ENCODE peak calls at places on chromosomes 13 and 19, in four cellular contexts. One of them, this sample, is unnamed.

GRCh38 chr13:46367622-46368327 is 19.3 kb downstream of the RUBCNL start:
- DNase-seq in neural crest cell: no peak
- DNase-seq in tibial nerve: no peak
- DNase-seq in H1: no peak
- DNase-seq in this sample: peak

GRCh38 chr13:44049546-44049945 is 169.8 kb downstream of the LACC1 start:
- DNase-seq in H1: no peak
- DNase-seq in tibial nerve: no peak
- DNase-seq in neural crest cell: no peak
- DNase-seq in this sample: no peak

GRCh38 chr19:4547303-4548237 is 7.7 kb upstream of the LRG1 start:
- DNase-seq in tibial nerve: no peak
- DNase-seq in H1: no peak
- DNase-seq in neural crest cell: no peak
- DNase-seq in this sample: no peak

GRCh38 chr13:76481738-76482137 is 404.5 kb downstream of the KCTD12 start:
- DNase-seq in tibial nerve: no peak
- DNase-seq in H1: no peak
- DNase-seq in neural crest cell: no peak
- DNase-seq in this sample: peak

GRCh38 chr13:33859691-33860303 is 41.8 kb downstream of the RFC3 start:
- DNase-seq in neural crest cell: no peak
- DNase-seq in H1: no peak
- DNase-seq in tibial nerve: no peak
- DNase-seq in this sample: no peak

GRCh38 chr19:50317115-50317514 is 12.1 kb downstream of the KCNC3 start:
- DNase-seq in H1: no peak
- DNase-seq in neural crest cell: no peak
- DNase-seq in tibial nerve: no peak
- DNase-seq in this sample: no peak

GRCh38 chr19:38788478-38789243 is at the start of gene LGALS7B:
- DNase-seq in H1: no peak
- DNase-seq in tibial nerve: no peak
- DNase-seq in neural crest cell: no peak
- DNase-seq in this sample: no peak

GRCh38 chr19:3977242-3978143 is 6.6 kb upstream of the DAPK3 start:
- DNase-seq in H1: peak
- DNase-seq in neural crest cell: no peak
- DNase-seq in tibial nerve: no peak
- DNase-seq in this sample: no peak

GRCh38 chr13:29758591-29759114 is 91.8 kb downstream of the UBL3 start:
- DNase-seq in neural crest cell: no peak
- DNase-seq in H1: no peak
- DNase-seq in tibial nerve: no peak
- DNase-seq in this sample: peak

GRCh38 chr19:7124782-7125181 is 55.3 kb downstream of the ZNF557 start:
- DNase-seq in H1: no peak
- DNase-seq in tibial nerve: no peak
- DNase-seq in neural crest cell: no peak
- DNase-seq in this sample: no peak

GRCh38 chr13:52011690-52012511 is at the start of gene ALG11:
- DNase-seq in H1: peak
- DNase-seq in neural crest cell: peak
- DNase-seq in tibial nerve: peak
- DNase-seq in this sample: peak

GRCh38 chr19:49889687-49890348 is 6.9 kb downstream of the IL4I1 start:
- DNase-seq in neural crest cell: peak
- DNase-seq in tibial nerve: peak
- DNase-seq in H1: peak
- DNase-seq in this sample: peak

GRCh38 chr13:97142452-97142851 is 79.7 kb upstream of the MBNL2 start:
- DNase-seq in tibial nerve: no peak
- DNase-seq in neural crest cell: no peak
- DNase-seq in H1: no peak
- DNase-seq in this sample: peak

GRCh38 chr19:5337886-5338595 is 2.6 kb downstream of the PTPRS start:
- DNase-seq in neural crest cell: no peak
- DNase-seq in tibial nerve: no peak
- DNase-seq in H1: no peak
- DNase-seq in this sample: no peak

GRCh38 chr13:79051472-79051871 is 354.6 kb downstream of the RBM26 start:
- DNase-seq in neural crest cell: no peak
- DNase-seq in H1: no peak
- DNase-seq in tibial nerve: no peak
- DNase-seq in this sample: no peak

DNA sequence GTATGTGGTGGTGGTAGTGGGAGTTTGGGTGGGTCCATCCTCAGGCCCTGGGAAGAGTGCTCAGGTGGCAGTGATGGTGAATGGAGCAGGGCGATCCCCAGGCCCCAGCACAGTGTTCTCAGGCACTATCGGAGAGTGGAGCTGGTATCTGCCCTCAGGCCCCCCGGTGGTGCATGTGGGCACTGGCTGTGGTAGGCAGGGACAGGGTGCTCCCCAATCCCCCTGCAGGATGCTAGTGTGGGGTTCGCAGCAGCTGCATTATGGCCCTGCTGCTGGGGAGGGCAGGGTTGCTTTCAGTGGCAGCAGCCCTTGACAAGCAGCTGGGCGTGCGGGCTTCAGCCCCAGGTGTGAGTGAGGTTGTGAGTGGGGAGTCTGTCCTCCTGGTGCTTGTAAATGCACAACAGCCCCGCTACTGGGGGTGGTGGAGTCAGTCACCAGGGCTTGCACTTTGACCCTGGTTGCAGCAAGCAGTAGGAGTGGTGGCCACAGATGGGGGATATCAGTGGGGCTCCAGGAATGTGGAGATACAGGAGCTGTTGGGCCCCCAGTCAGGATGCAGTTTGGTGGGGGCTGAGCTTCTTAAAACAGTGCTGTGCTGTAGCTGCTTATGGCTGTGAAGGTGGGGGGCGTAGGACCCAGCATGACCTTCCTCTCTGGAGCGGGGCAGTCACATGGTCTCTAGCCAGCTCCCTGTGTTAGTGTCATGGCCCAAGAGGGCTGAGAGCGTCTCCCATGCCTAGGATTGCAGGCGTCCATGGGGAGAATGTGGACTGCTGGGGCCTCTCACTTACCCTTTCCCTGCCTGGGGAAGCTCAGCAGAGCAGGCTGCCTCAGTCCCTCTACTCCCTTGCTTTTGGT is 38.7 kb upstream of the ARHGEF7 start:
- DNase-seq in neural crest cell: no peak
- DNase-seq in H1: no peak
- DNase-seq in tibial nerve: no peak
- DNase-seq in this sample: no peak
- TF ChIP-seq CTCF in neural crest cell: no peak
- TF ChIP-seq CTCF in H1: peak
- TF ChIP-seq CTCF in tibial nerve: no peak
- TF ChIP-seq CTCF in this sample: peak

GRCh38 chr13:21060063-21060826 is 1.1 kb downstream of the LATS2 start:
- DNase-seq in tibial nerve: no peak
- DNase-seq in neural crest cell: peak
- DNase-seq in H1: peak
- DNase-seq in this sample: no peak
- TF ChIP-seq CTCF in tibial nerve: peak
- TF ChIP-seq CTCF in neural crest cell: no peak
- TF ChIP-seq CTCF in H1: no peak
- TF ChIP-seq CTCF in this sample: no peak

DNA sequence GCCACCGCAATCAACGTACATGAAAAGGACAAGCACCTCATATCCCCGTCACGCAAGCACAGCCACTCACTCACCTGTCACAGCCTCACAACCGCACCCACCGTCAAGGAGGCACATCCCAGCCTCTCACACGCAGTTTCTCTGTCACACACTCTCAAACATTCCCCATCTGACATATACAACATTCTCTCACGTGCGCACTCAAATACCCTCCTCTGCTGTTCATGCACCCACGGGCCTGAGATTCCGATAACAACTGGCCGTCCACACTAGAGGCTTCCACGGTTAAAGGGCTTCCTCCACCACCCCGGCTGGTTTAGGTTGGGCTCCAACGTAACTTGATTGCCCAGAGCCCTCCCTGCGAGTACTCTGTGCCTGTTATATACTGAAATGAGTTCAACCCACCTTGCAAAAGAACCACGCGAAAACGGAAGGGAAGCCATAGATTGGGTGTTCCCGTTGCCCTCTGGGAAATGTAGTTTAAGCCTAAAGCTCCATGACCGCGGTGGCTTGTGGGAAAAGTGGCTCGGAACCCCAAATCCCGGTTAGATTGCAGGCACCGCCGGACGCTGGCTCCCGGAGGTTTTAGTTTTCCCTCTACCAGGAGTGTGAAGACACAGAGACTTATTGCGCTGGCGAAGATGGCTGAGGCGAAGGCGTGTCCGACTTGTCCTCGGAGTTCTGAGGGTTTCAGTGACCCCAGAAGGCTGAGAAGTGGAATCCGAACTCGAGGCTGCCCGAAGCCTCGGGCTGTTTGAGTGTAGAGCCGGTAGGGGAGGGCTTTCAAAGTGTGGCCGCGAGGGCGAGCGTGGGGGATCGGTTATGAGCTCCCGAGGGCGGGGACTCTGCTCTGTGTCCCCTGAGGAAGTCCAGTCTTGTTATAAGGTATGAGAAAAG is at the start of gene ZNF573:
- DNase-seq in neural crest cell: peak
- DNase-seq in H1: peak
- DNase-seq in tibial nerve: peak
- DNase-seq in this sample: peak
- TF ChIP-seq CTCF in neural crest cell: no peak
- TF ChIP-seq CTCF in H1: no peak
- TF ChIP-seq CTCF in tibial nerve: no peak
- TF ChIP-seq CTCF in this sample: peak

GRCh38 chr19:35556846-35557538 is 6.5 kb downstream of the ATP4A start:
- DNase-seq in tibial nerve: no peak
- DNase-seq in H1: no peak
- DNase-seq in neural crest cell: no peak
- DNase-seq in this sample: no peak

GRCh38 chr19:35556025-35556590 is 7.3 kb downstream of the ATP4A start:
- DNase-seq in tibial nerve: no peak
- DNase-seq in neural crest cell: no peak
- DNase-seq in H1: no peak
- DNase-seq in this sample: no peak

GRCh38 chr19:35553385-35554000 is 8.1 kb downstream of the TMEM147 start:
- DNase-seq in H1: no peak
- DNase-seq in neural crest cell: no peak
- DNase-seq in tibial nerve: no peak
- DNase-seq in this sample: no peak

GRCh38 chr19:35554076-35554475 is 8.7 kb downstream of the TMEM147 start:
- DNase-seq in tibial nerve: no peak
- DNase-seq in H1: no peak
- DNase-seq in neural crest cell: no peak
- DNase-seq in this sample: no peak

DNA sequence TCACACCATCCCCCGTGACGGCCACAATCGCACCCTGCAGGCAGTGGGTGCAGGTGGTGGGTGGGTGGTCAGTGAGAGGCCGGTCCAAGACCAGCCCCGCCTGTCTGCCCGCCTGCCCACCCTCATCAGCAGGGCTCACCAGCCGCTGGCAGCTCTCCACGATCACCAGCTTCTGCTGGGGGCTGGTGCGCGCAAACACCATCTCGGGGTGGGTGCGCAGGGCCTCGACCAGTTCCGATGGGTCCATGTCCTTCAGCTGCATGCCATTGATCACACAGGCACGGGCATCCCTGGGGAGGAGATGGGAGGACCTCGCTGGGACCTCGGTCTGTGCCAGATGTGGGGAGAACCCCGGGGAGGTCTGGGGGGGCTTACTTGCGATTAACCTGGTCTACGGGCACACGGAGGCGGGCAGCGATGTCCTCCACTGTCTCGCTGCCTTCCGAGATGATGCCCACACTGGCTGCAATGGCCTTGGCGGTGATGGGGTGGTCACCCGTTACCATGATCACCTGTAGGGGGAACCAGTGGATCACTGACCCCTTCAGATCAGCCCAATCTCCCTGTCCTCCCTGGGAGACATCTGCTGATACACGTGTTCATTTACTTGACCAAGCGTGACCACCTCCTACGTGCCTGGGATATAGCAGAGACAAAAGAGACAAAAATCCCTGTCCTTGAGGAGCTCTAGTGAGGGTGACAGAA is 8.0 kb downstream of the ATP4A start:
- DNase-seq in H1: peak
- DNase-seq in neural crest cell: no peak
- DNase-seq in tibial nerve: no peak
- DNase-seq in this sample: no peak
- TF ChIP-seq CTCF in H1: peak
- TF ChIP-seq CTCF in neural crest cell: peak
- TF ChIP-seq CTCF in tibial nerve: no peak
- TF ChIP-seq CTCF in this sample: peak

DNA sequence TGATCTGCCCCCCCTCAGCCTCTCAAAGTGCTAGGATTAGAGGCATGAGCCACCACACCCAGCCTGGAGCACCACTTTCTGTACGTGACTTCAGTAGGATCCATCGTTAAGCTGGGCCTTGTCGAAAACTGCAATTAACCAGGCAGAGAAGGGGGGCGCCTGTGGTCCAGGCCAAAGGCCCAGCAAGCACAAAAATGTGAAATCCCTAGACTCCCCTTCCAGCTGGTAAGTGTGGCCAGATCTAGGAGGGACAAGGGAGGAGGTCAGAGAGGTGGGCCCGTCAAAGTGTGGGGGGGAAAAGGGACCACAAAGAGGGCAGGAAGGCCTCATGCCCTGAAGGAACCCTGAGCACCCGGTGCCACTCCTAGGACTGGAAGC is 13.8 kb downstream of the DDX39A start:
- DNase-seq in neural crest cell: no peak
- DNase-seq in tibial nerve: no peak
- DNase-seq in H1: no peak
- DNase-seq in this sample: no peak
- TF ChIP-seq CTCF in neural crest cell: no peak
- TF ChIP-seq CTCF in tibial nerve: no peak
- TF ChIP-seq CTCF in H1: peak
- TF ChIP-seq CTCF in this sample: no peak